ENCODE peak calls at places on chromosomes 3 and 15, in four cellular contexts. V, X, W and K are unnamed samples.

GRCh38 chr15:64456634-64457108 is 3.7 kb upstream of the ZNF609 start:
- DNase-seq in V (no peak), X (no peak), W (peak; percentile 20), K (no peak)

GRCh38 chr3:165193392-165194268 is 2.6 kb downstream of the SLITRK3 start:
- DNase-seq in V (no peak), X (no peak), W (no peak), K (no peak)

GRCh38 chr3:63706321-63707085 is 54.0 kb downstream of the SNTN start:
- DNase-seq in V (no peak), X (no peak), W (no peak), K (no peak)

GRCh38 chr3:114179575-114179974 is 723 bp upstream of the DRD3 start:
- DNase-seq in V (no peak), X (no peak), W (peak; percentile 18), K (no peak)

GRCh38 chr15:100211855-100212850 is 129.6 kb downstream of the ADAMTS17 start:
- DNase-seq in V (no peak), X (no peak), W (peak; percentile 60), K (no peak)

GRCh38 chr15:43932907-43933306 is 106.1 kb downstream of the WDR76 start:
- DNase-seq in V (no peak), X (no peak), W (no peak), K (no peak)

GRCh38 chr3:150786791-150787190 is 23.8 kb upstream of the SIAH2 start:
- DNase-seq in V (no peak), X (no peak), W (no peak), K (no peak)

GRCh38 chr15:55703873-55704285 is 39.1 kb downstream of the PRTG start:
- DNase-seq in V (no peak), X (peak; percentile 5), W (no peak), K (no peak)

GRCh38 chr3:78507196-78507984 is 1260.4 kb downstream of the ROBO1 start:
- DNase-seq in V (no peak), X (no peak), W (peak; percentile 73), K (peak; percentile 5)

GRCh38 chr3:106305127-106305526 is 436.3 kb upstream of the CBLB start:
- DNase-seq in V (no peak), X (no peak), W (no peak), K (no peak)

GRCh38 chr3:151400341-151400740 is 15.8 kb upstream of the P2RY12 start:
- DNase-seq in V (no peak), X (no peak), W (no peak), K (no peak)

GRCh38 chr3:15557511-15557946 is 36.0 kb upstream of the COLQ start:
- DNase-seq in V (peak; percentile 55), X (peak; percentile 67), W (peak; percentile 75), K (peak; percentile 16)

GRCh38 chr15:33398555-33398954 is 87.8 kb downstream of the RYR3 start:
- DNase-seq in V (no peak), X (no peak), W (no peak), K (no peak)

GRCh38 chr15:63763476-63764123 is 70.1 kb downstream of the HERC1 start:
- DNase-seq in V (no peak), X (peak; percentile 26), W (no peak), K (no peak)

GRCh38 chr3:129824926-129825541 is 68.5 kb downstream of the TMCC1 start:
- DNase-seq in V (peak; percentile 61), X (peak; percentile 20), W (peak; percentile 62), K (peak; percentile 75)
- TF ChIP-seq SUZ12 in V (no peak), X (no peak), W (no peak), K (no peak)

GRCh38 chr3:8764528-8764927 is 4.9 kb downstream of the OXTR start:
- DNase-seq in V (peak; percentile 24), X (no peak), W (no peak), K (no peak)
- H3K4me3 ChIP-seq in V (no peak overlapping the region), X (no peak overlapping the region), W (no peak overlapping the region), K (no peak overlapping the region)

GRCh38 chr3:88150371-88150770 is 612 bp downstream of the C3orf38 start:
- DNase-seq in V (no peak), X (no peak), W (no peak), K (no peak)

GRCh38 chr3:88150771-88151170 is 1.0 kb downstream of the C3orf38 start:
- DNase-seq in V (no peak), X (no peak), W (no peak), K (no peak)

GRCh38 chr3:88148651-88149050 is 1.1 kb upstream of the C3orf38 start:
- DNase-seq in V (no peak), X (no peak), W (no peak), K (no peak)

GRCh38 chr3:88149516-88150362 is at the start of gene C3orf38:
- DNase-seq in V (peak; percentile 84), X (peak; percentile 64), W (peak; percentile 92), K (peak; percentile 82)

DNA sequence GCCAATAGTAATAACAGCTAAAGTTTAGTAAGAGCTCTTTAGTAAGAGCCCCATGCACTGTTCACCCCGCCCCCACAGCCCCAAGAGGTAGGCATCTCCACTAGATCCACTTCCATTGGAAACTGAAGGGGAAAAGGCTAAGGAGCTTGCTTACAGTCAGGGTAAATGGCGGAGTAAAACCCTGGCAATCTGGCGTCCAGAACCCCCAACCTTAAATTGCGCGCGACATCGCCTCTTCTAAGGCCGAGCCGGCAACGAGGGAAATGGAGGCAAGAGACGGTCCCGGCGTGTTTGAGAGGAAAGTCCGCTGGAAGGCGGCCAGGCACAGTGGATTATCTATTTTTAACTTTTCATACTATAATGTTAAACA is 628 bp upstream of the C3orf38 start:
- DNase-seq in V (no peak), X (no peak), W (no peak), K (no peak)
- TF ChIP-seq SUZ12 in V (no peak), X (no peak), W (no peak), K (no peak)

GRCh38 chr3:23808525-23808924 is 2.8 kb downstream of the UBE2E1 start:
- DNase-seq in V (no peak), X (no peak), W (no peak), K (no peak)
- H3K4me3 ChIP-seq in V (no peak overlapping the region), X (peak overlapping the region; percentile 98), W (no peak overlapping the region), K (no peak overlapping the region)

GRCh38 chr15:68154923-68155559 is 50.1 kb downstream of the CALML4 start:
- DNase-seq in V (no peak), X (no peak), W (peak; percentile 53), K (peak; percentile 42)
- TF ChIP-seq SUZ12 in V (no peak), X (no peak), W (no peak), K (no peak)

GRCh38 chr3:27532931-27533607 is 48.9 kb upstream of the SLC4A7 start:
- DNase-seq in V (no peak), X (no peak), W (no peak), K (no peak)
- H3K4me3 ChIP-seq in V (peak overlapping the region; percentile 26), X (no peak overlapping the region), W (no peak overlapping the region), K (no peak overlapping the region)